ENCODE peak calls at places on chromosomes 2 and 18, in nine cellular contexts. H is pons, Q is GM12865, V is AG08396, N is fibroblast of mammary gland, B is uterus, J is Daoy, X is GM10248, F is amniotic epithelial cell. P is an unnamed sample.

GRCh38 chr2:28348149-28348567 is 44.5 kb upstream of the FOSL2 start:
- DNase-seq in H (no peak), V (no peak), Q (no peak), B (no peak), N (no peak), X (no peak), J (no peak), F (no peak), P (no peak)

GRCh38 chr2:112615051-112615450 is 30.6 kb downstream of the CHCHD5 start:
- DNase-seq in Q (no peak), H (no peak), B (no peak), V (no peak), J (no peak), N (no peak), X (no peak), F (no peak), P (no peak)

GRCh38 chr18:40874233-40874632 is 1080.8 kb upstream of the PIK3C3 start:
- DNase-seq in F (peak), N (peak), Q (no peak), V (no peak), B (no peak), X (no peak), H (no peak), J (no peak), P (no peak)

GRCh38 chr2:121405233-121405632 is 120.2 kb upstream of the TFCP2L1 start:
- DNase-seq in V (no peak), H (no peak), F (no peak), B (no peak), Q (no peak), X (no peak), J (no peak), N (no peak), P (no peak)

GRCh38 chr2:28049416-28049815 is 158.9 kb downstream of the BABAM2 start:
- DNase-seq in B (no peak), V (no peak), N (no peak), Q (no peak), J (no peak), X (no peak), F (no peak), H (no peak), P (no peak)

GRCh38 chr2:105330681-105331375 is 1.3 kb upstream of the TGFBRAP1 start:
- DNase-seq in X (no peak), V (no peak), N (no peak), B (no peak), Q (peak), F (no peak), J (peak), H (no peak), P (no peak)

GRCh38 chr18:63299837-63300787 is 19.5 kb downstream of the BCL2 start:
- DNase-seq in X (peak), F (peak), B (no peak), Q (peak), V (no peak), J (no peak), N (peak), H (no peak), P (no peak)

GRCh38 chr2:196528486-196529223 is 110.9 kb upstream of the CCDC150 start:
- DNase-seq in B (no peak), F (no peak), N (no peak), V (no peak), Q (no peak), X (no peak), J (no peak), H (peak), P (no peak)

GRCh38 chr18:9380101-9380500 is 45.5 kb downstream of the TWSG1 start:
- DNase-seq in J (no peak), H (no peak), V (no peak), B (no peak), F (peak), X (no peak), Q (no peak), N (peak), P (no peak)

GRCh38 chr2:35989523-35989922 is 366.1 kb upstream of the CRIM1 start:
- DNase-seq in H (peak), X (no peak), J (peak), B (no peak), Q (no peak), V (no peak), N (no peak), F (peak), P (no peak)

GRCh38 chr2:185859506-185859905 is 120.9 kb downstream of the FSIP2 start:
- DNase-seq in J (no peak), H (no peak), X (no peak), V (no peak), F (peak), Q (no peak), B (no peak), N (peak), P (no peak)

GRCh38 chr2:105294844-105295481 is 34.6 kb downstream of the TGFBRAP1 start:
- DNase-seq in Q (peak), F (peak), V (peak), X (peak), J (peak), N (peak), H (peak), B (no peak), P (peak)

GRCh38 chr18:53567935-53568574 is 656.4 kb downstream of the MBD2 start:
- DNase-seq in B (no peak), J (peak), X (peak), H (peak), Q (peak), F (peak), N (peak), V (peak), P (peak)

GRCh38 chr18:50518787-50519520 is 40.9 kb upstream of the MAPK4 start:
- DNase-seq in Q (no peak), B (no peak), N (peak), X (no peak), J (no peak), V (no peak), H (no peak), F (peak), P (no peak)

GRCh38 chr18:38077219-38077618 is 511.6 kb upstream of the CELF4 start:
- DNase-seq in N (no peak), H (no peak), X (no peak), V (no peak), J (no peak), Q (no peak), B (no peak), F (no peak), P (no peak)

GRCh38 chr2:205733648-205734047 is 51.3 kb downstream of the NRP2 start:
- DNase-seq in F (peak), J (no peak), Q (no peak), B (peak), X (no peak), H (no peak), N (no peak), V (no peak), P (no peak)

GRCh38 chr2:213476641-213477040 is 192.4 kb downstream of the SPAG16 start:
- DNase-seq in X (no peak), B (no peak), J (no peak), F (no peak), N (no peak), Q (no peak), V (peak), H (no peak), P (no peak)

GRCh38 chr2:237143676-237144440 is 58.2 kb downstream of the COPS8 start:
- DNase-seq in X (no peak), N (peak), Q (no peak), B (no peak), F (peak), J (no peak), V (peak), H (no peak), P (no peak)

GRCh38 chr2:1730047-1730937 is 14.0 kb downstream of the PXDN start:
- DNase-seq in J (peak), N (peak), Q (no peak), F (peak), X (no peak), V (peak), B (peak), H (no peak), P (no peak)

GRCh38 chr2:228777855-228778355 is 493.2 kb downstream of the PID1 start:
- DNase-seq in N (peak), H (no peak), J (no peak), Q (no peak), X (no peak), V (no peak), B (no peak), F (peak), P (no peak)

GRCh38 chr2:64470921-64471320 is 17.0 kb downstream of the LGALSL start:
- DNase-seq in J (no peak), N (no peak), V (no peak), H (no peak), F (no peak), B (no peak), X (no peak), Q (no peak), P (no peak)

GRCh38 chr2:3465844-3466481 is 53.4 kb downstream of the ADI1 start:
- DNase-seq in Q (no peak), X (no peak), H (no peak), N (peak), V (peak), J (peak), F (peak), B (no peak), P (no peak)

GRCh38 chr18:9802175-9802747 is 83.5 kb upstream of the TXNDC2 start:
- DNase-seq in F (no peak), B (no peak), Q (no peak), J (no peak), X (no peak), V (no peak), H (no peak), N (no peak), P (no peak)

GRCh38 chr2:203814661-203815540 is 52.7 kb upstream of the CTLA4 start:
- DNase-seq in Q (peak), F (peak), X (peak), V (peak), H (peak), J (peak), N (peak), B (peak), P (peak)

GRCh38 chr2:125711081-125711480 is 944.9 kb upstream of the GYPC start:
- DNase-seq in H (no peak), X (no peak), J (no peak), N (no peak), B (no peak), Q (no peak), F (no peak), V (no peak), P (no peak)

GRCh38 chr2:117621330-117621729 is 193.2 kb upstream of the DDX18 start:
- DNase-seq in H (no peak), Q (no peak), N (no peak), V (no peak), J (no peak), F (no peak), B (no peak), X (no peak), P (no peak)

GRCh38 chr2:179104736-179105135 is 54.8 kb upstream of the CCDC141 start:
- DNase-seq in Q (no peak), H (no peak), X (no peak), J (peak), N (peak), F (peak), B (no peak), V (peak), P (no peak)

GRCh38 chr2:224646242-224646846 is 61.2 kb upstream of the CUL3 start:
- DNase-seq in J (peak), Q (peak), B (no peak), H (no peak), V (peak), F (no peak), N (peak), X (peak), P (peak)

P was measured in cerebellar cortex.